ENCODE peak calls at places on chromosomes 11 and 22, in seven cellular contexts. R, E, J, K, N, Q and P are unnamed samples.

GRCh38 chr11:58905716-58906547 is 33.4 kb upstream of the GLYATL1 start:
- DNase-seq in J (peak), E (peak), R (no peak), Q (no peak), K (no peak), N (peak), P (peak)

GRCh38 chr11:33329705-33330329 is 72.6 kb downstream of the HIPK3 start:
- DNase-seq in N (peak), E (no peak), K (no peak), J (peak), R (peak), Q (peak), P (peak)

GRCh38 chr11:90774727-90775572 is 552.1 kb upstream of the CHORDC1 start:
- DNase-seq in K (no peak), J (no peak), N (no peak), R (no peak), Q (no peak), E (peak), P (no peak)

GRCh38 chr11:2203440-2204259 is 32.0 kb upstream of the TH start:
- DNase-seq in Q (peak), R (no peak), E (no peak), N (peak), J (no peak), K (no peak), P (no peak)

GRCh38 chr11:35598254-35599125 is 19.8 kb upstream of the FJX1 start:
- DNase-seq in R (no peak), E (no peak), K (peak), J (no peak), Q (no peak), N (no peak), P (no peak)

GRCh38 chr22:33883561-33883960 is 36.7 kb downstream of the LARGE1 start:
- DNase-seq in K (peak), J (no peak), N (no peak), R (no peak), E (no peak), Q (no peak), P (no peak)

GRCh38 chr11:41051919-41052630 is 407.4 kb downstream of the LRRC4C start:
- DNase-seq in J (no peak), E (no peak), R (no peak), K (no peak), N (no peak), Q (no peak), P (no peak)

GRCh38 chr11:129732926-129733325 is 82.7 kb upstream of the TMEM45B start:
- DNase-seq in K (no peak), Q (no peak), J (no peak), R (no peak), E (no peak), N (no peak), P (peak)

GRCh38 chr11:34639545-34639944 is 18.7 kb downstream of the EHF start:
- DNase-seq in J (no peak), Q (no peak), E (no peak), N (no peak), K (no peak), R (no peak), P (no peak)

GRCh38 chr11:30143098-30143705 is 87.6 kb upstream of the FSHB start:
- DNase-seq in Q (peak), E (no peak), J (peak), K (peak), R (peak), N (peak), P (peak)

GRCh38 chr22:25347752-25348102 is 128.3 kb downstream of the CRYBB2 start:
- DNase-seq in E (no peak), K (no peak), Q (no peak), J (no peak), R (no peak), N (no peak), P (no peak)

GRCh38 chr11:100639140-100639539 is 47.9 kb upstream of the ARHGAP42 start:
- DNase-seq in Q (no peak), K (no peak), J (no peak), N (no peak), R (no peak), E (no peak), P (no peak)

GRCh38 chr22:42841444-42841843 is 15.6 kb downstream of the ARFGAP3 start:
- DNase-seq in Q (no peak), N (no peak), R (no peak), K (no peak), E (no peak), J (no peak), P (no peak)

GRCh38 chr11:70527429-70528045 is 129.2 kb downstream of the CTTN start:
- DNase-seq in J (no peak), E (no peak), K (no peak), Q (no peak), N (peak), R (no peak), P (no peak)

GRCh38 chr11:68414457-68415221 is 45.9 kb upstream of the PPP6R3 start:
- DNase-seq in K (no peak), R (no peak), J (no peak), N (no peak), E (no peak), Q (no peak), P (no peak)

GRCh38 chr22:43707650-43708049 is 104.5 kb downstream of the EFCAB6 start:
- DNase-seq in N (no peak), K (no peak), Q (no peak), E (no peak), J (no peak), R (peak), P (no peak)

GRCh38 chr11:2091112-2091746 is 48.0 kb downstream of the IGF2 start:
- DNase-seq in N (no peak), E (no peak), K (no peak), Q (no peak), J (no peak), R (no peak), P (no peak)

GRCh38 chr11:59172345-59173079 is 580 bp downstream of the DTX4 start:
- DNase-seq in J (peak), R (no peak), N (peak), K (peak), Q (peak), E (no peak), P (no peak)

GRCh38 chr11:71086687-71087258 is 165.6 kb downstream of the SHANK2 start:
- DNase-seq in E (peak), J (peak), K (no peak), N (peak), R (no peak), Q (peak), P (peak)

GRCh38 chr11:12017243-12017678 is 8.8 kb upstream of the DKK3 start:
- DNase-seq in K (no peak), N (no peak), J (no peak), E (no peak), R (no peak), Q (no peak), P (no peak)

DNA sequence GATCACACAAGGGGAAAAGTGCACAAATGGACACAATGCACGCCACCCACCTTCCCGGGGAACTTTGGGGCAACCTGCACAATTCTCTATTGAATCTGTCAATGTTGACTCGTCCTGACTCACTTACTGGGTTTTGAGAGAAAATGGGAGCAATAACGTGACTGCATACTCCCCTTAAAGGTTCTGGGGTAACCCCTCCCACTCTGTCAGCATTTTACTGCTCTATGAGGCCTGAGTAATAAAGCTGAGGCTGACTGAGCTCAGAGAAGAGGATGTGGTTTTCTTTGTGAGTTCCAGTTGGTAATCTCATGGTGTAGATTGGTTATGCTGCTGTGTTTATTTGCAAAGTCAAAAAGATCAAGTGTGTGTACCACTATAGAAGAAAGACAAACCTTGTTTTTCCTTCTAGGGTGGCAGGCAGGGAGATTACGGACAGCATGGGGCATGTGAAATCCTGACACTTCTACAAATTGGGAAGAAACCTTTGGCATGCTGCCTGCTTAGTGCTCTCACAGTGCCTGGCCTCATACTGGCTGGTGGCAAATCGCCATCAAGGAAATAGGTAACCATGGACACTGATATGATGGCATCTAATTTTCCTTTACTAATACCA is 16.1 kb upstream of the APOA1 start:
- DNase-seq in K (peak), N (no peak), Q (no peak), E (no peak), R (peak), J (no peak), P (no peak)
- TF ChIP-seq JUND in K (no peak), N (peak), Q (no peak), E (no peak), R (peak), J (no peak), P (no peak)

GRCh38 chr11:102360681-102361080 is 13.7 kb downstream of the BIRC2 start:
- DNase-seq in Q (no peak), R (no peak), N (no peak), K (no peak), J (no peak), E (no peak), P (no peak)
- TF ChIP-seq JUND in Q (no peak), R (no peak), N (no peak), K (no peak), J (no peak), E (no peak), P (no peak)

DNA sequence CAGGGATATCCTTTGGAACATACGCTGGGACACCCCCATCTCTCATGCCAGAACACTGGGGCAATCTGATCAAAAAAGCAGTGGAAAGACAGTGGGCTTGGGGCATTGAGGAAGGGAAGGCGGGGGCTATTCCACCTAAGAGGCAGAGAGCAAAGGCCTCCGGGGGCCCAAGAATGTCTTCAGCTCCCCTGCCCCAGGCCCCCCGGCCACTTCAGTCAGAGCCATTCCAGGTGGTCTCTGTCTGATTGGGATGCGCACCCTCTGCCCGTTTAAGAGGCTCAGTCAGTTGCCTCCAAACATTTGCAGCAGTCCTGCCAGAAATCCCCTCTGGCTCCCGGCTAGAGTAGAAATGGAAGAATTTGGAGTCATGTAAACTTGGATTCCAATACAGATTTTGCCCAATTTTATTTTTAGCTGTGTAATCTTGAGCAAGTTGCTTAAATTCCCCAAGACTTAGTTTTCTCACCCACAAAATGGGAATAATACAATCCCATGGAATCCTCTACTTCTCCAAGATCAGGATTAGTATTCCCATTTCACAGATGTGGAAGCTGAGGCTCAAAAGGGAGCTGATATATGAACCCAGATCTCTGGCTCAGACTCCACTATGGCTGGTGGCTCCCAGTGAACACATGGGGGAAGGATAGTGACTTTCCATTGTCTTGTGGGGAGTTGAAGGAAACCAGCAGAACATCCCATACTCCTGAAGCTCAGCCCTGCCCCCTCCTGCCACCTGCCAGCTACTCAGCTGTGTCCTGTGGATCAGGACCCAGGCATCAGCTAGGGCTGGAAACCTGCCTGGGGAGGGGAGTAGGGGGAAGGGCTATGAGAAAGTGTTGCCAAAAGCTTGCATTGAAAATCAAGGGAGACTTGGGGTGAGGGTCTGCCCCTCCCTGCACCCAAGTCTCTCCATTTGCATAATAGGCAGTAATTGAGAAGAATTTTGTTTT is 6.1 kb upstream of the WNT11 start:
- DNase-seq in R (no peak), J (no peak), E (no peak), N (no peak), K (no peak), Q (no peak), P (no peak)
- TF ChIP-seq JUND in R (no peak), J (no peak), E (no peak), N (no peak), K (no peak), Q (no peak), P (no peak)

GRCh38 chr11:64233913-64234839 is at the start of gene VEGFB:
- DNase-seq in J (peak), R (no peak), Q (no peak), K (no peak), N (peak), E (no peak), P (peak)

GRCh38 chr11:64238076-64238475 is 2.8 kb upstream of the FKBP2 start:
- DNase-seq in E (no peak), K (no peak), N (no peak), R (no peak), J (no peak), Q (no peak), P (no peak)

GRCh38 chr11:64234840-64235379 is 526 bp downstream of the VEGFB start:
- DNase-seq in K (no peak), J (peak), E (no peak), R (no peak), Q (no peak), N (peak), P (no peak)

GRCh38 chr11:64237484-64237951 is 3.1 kb downstream of the VEGFB start:
- DNase-seq in N (no peak), R (no peak), E (no peak), Q (peak), K (no peak), J (no peak), P (peak)

DNA sequence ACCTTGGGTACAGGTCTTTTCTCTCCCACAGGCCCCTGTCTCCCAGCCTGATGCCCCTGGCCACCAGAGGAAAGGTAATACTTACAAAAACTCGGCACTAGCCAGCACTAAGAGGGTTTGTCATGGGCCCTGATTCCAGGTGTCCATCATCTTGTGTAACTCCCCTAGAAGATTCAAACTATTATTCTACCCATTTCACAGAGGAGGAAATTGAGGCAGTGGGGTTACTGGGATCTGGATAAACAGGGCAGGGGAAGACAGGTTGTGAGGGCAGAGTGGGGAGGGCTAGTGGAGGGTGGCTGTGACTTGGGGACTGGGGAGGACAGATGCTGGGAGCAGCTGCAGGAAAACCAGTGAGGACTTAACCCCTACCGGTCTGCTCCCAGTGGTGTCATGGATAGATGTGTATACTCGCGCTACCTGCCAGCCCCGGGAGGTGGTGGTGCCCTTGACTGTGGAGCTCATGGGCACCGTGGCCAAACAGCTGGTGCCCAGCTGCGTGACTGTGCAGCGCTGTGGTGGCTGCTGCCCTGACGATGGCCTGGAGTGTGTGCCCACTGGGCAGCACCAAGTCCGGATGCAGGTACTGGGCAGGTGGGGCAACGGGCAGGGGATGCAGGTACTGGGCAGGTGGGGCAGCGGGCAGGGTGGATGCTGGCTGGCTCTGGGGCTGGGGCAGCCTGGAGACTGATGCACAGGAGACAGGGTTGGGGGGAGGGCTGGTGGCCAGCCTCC is 1.2 kb downstream of the VEGFB start:
- DNase-seq in E (no peak), K (no peak), J (no peak), Q (no peak), R (no peak), N (no peak), P (no peak)
- TF ChIP-seq JUND in E (no peak), K (no peak), J (no peak), Q (no peak), R (no peak), N (no peak), P (no peak)

GRCh38 chr22:29767289-29768051 is at the start of gene UQCR10:
- DNase-seq in E (peak), Q (peak), K (no peak), R (peak), J (peak), N (peak), P (peak)

GRCh38 chr22:29769723-29770321 is 2.7 kb downstream of the UQCR10 start:
- DNase-seq in E (no peak), R (no peak), Q (peak), N (no peak), J (no peak), K (no peak), P (no peak)

GRCh38 chr22:29768052-29768680 is 997 bp downstream of the UQCR10 start:
- DNase-seq in Q (no peak), R (no peak), J (no peak), N (no peak), K (no peak), E (no peak), P (no peak)

GRCh38 chr22:29773233-29773632 is 6.1 kb downstream of the UQCR10 start:
- DNase-seq in Q (no peak), R (peak), N (no peak), K (no peak), J (no peak), E (peak), P (no peak)
- TF ChIP-seq JUND in Q (no peak), R (peak), N (no peak), K (no peak), J (no peak), E (no peak), P (no peak)

GRCh38 chr11:299951-300735 is 817 bp upstream of the IFITM5 start:
- DNase-seq in E (no peak), K (no peak), J (peak), Q (peak), N (peak), R (no peak), P (no peak)
- TF ChIP-seq JUND in E (no peak), K (no peak), J (no peak), Q (no peak), N (no peak), R (no peak), P (no peak)